ENCODE peak calls at places on chromosomes 2 and 18, in ten cellular contexts. U is AG04450; W is endothelial cell of umbilical vein; G is SJSA1; H is HCT116; A is body of pancreas; K is coronary artery; F is Peyer's patch; C is effector memory CD4-positive, alpha-beta T cell; Y is tibial nerve. M is an unnamed sample.
A peak's percentile ranks its signal among the peaks of the same experiment; 100 is the strongest.

GRCh38 chr2:53131416-53131815 is 636.2 kb upstream of the CHAC2 start:
- DNase-seq in Y (no peak), W (no peak), F (no peak), U (no peak), G (no peak), C (no peak), K (no peak), A (no peak), H (peak; percentile 23), M (no peak)

GRCh38 chr18:37299471-37300304 is 265.9 kb downstream of the CELF4 start:
- DNase-seq in F (peak; percentile 81), K (peak; percentile 84), U (peak; percentile 81), W (peak; percentile 94), A (peak; percentile 94), C (no peak), G (peak; percentile 80), H (peak; percentile 46), Y (peak; percentile 72), M (peak; percentile 84)

GRCh38 chr2:235000426-235001236 is 48.8 kb downstream of the SH3BP4 start:
- DNase-seq in F (peak; percentile 71), U (no peak), H (no peak), W (peak; percentile 38), G (no peak), A (peak; percentile 62), C (no peak), K (no peak), Y (no peak), M (no peak)

GRCh38 chr2:3154694-3155093 is 222.9 kb downstream of the EIPR1 start:
- DNase-seq in U (no peak), K (no peak), Y (no peak), G (no peak), A (no peak), W (no peak), C (no peak), H (no peak), F (no peak), M (no peak)

GRCh38 chr18:43875496-43875895 is 598.2 kb upstream of the SYT4 start:
- DNase-seq in K (no peak), H (no peak), F (no peak), A (no peak), U (no peak), G (no peak), C (no peak), W (no peak), Y (no peak), M (no peak)

GRCh38 chr2:236592821-236593220 is 23.2 kb downstream of the ACKR3 start:
- DNase-seq in F (no peak), A (no peak), K (no peak), W (no peak), G (no peak), H (no peak), Y (no peak), C (no peak), U (no peak), M (no peak)

GRCh38 chr2:130252880-130253645 is 54.8 kb upstream of the TUBA3E start:
- DNase-seq in U (no peak), H (no peak), W (no peak), G (no peak), F (no peak), K (no peak), A (no peak), C (no peak), Y (no peak), M (no peak)

GRCh38 chr2:206442854-206443734 is at the start of gene ADAM23:
- DNase-seq in H (no peak), W (peak; percentile 60), Y (no peak), G (no peak), K (no peak), F (no peak), C (peak; percentile 34), U (no peak), A (no peak), M (no peak)

GRCh38 chr2:191225126-191225525 is 20.1 kb upstream of the MYO1B start:
- DNase-seq in H (no peak), C (no peak), Y (no peak), F (no peak), A (no peak), G (no peak), U (no peak), W (no peak), K (no peak), M (no peak)

GRCh38 chr2:215973954-215974699 is 39.2 kb downstream of the MREG start:
- DNase-seq in K (no peak), C (no peak), Y (no peak), A (no peak), F (no peak), G (no peak), W (no peak), U (no peak), H (no peak), M (no peak)

GRCh38 chr18:46297621-46298020 is 193.4 kb downstream of the HAUS1 start:
- DNase-seq in U (no peak), K (no peak), A (no peak), Y (no peak), C (no peak), F (no peak), G (no peak), H (no peak), W (no peak), M (no peak)

GRCh38 chr18:58567453-58568196 is 61.3 kb downstream of the ALPK2 start:
- DNase-seq in W (no peak), H (no peak), G (no peak), C (no peak), U (peak; percentile 96), A (no peak), F (no peak), K (no peak), Y (no peak), M (peak; percentile 69)
- H3K27ac ChIP-seq in W (no peak overlapping the region), H (no peak overlapping the region), G (no peak overlapping the region), C (no peak overlapping the region), U (peak overlapping the region; percentile 97), A (peak overlapping the region; percentile 51), F (no peak overlapping the region), K (no peak overlapping the region), Y (no peak overlapping the region), M (peak overlapping the region; percentile 70)

GRCh38 chr2:224403657-224404056 is 1.8 kb upstream of the FAM124B start:
- DNase-seq in Y (no peak), A (no peak), U (no peak), H (no peak), W (no peak), C (no peak), K (no peak), G (no peak), F (no peak), M (no peak)

GRCh38 chr2:224400174-224400810 is 1.6 kb downstream of the FAM124B start:
- DNase-seq in K (no peak), F (no peak), U (no peak), H (no peak), Y (no peak), A (no peak), W (no peak), G (no peak), C (no peak), M (no peak)

GRCh38 chr2:224400886-224401632 is 848 bp downstream of the FAM124B start:
- DNase-seq in C (no peak), A (no peak), H (no peak), U (no peak), F (no peak), W (peak; percentile 63), G (no peak), K (no peak), Y (no peak), M (no peak)

GRCh38 chr2:224404766-224405165 is 2.9 kb upstream of the FAM124B start:
- DNase-seq in F (no peak), A (no peak), H (no peak), C (no peak), W (no peak), Y (no peak), U (no peak), G (no peak), K (no peak), M (no peak)

DNA sequence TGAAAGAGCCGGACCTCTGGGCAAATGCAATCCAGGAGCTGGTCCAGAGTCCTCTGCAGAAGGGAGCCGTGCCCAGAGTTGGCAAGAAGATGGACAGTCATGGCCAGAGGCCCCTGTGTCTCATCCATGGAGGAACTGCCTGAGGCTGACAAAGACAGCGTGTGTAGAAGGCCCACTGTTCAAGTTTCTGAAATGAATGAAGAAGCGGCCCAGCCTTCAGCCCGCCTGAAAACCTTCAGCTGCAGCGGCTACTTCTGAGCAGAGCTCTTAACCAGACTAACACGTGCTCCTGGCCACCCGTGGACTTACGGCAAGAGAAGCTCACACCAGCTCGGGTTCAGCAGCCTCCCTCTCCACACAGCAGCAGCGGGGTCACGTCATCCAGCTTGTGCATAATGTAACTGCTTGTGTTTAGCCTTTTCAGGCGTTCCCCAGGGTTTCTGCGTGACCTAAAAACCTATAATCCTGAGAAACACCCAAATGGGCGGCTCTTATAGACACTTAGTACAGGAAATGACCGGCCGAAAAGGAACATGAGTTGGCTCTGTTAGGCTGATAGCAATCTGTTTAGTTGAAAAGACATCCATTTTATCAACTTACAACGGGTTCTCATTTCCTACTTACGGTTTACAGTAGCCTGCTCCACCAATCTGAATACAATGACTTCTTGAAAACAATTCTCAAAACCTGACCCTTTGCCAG is at the start of gene FAM124B:
- DNase-seq in U (peak; percentile 15), F (no peak), C (peak; percentile 13), A (peak; percentile 21), H (no peak), Y (peak; percentile 32), W (peak; percentile 99), K (no peak), G (no peak), M (no peak)
- H3K4me3 ChIP-seq in U (no peak within 1 kb of the TSS), F (peak within 1 kb of the TSS; percentile 35), C (peak within 1 kb of the TSS; percentile 32), A (no peak within 1 kb of the TSS), H (no peak within 1 kb of the TSS), Y (peak within 1 kb of the TSS; percentile 49), W (peak within 1 kb of the TSS; percentile 90), K (peak within 1 kb of the TSS; percentile 55), G (no peak within 1 kb of the TSS), M (no peak within 1 kb of the TSS)

DNA sequence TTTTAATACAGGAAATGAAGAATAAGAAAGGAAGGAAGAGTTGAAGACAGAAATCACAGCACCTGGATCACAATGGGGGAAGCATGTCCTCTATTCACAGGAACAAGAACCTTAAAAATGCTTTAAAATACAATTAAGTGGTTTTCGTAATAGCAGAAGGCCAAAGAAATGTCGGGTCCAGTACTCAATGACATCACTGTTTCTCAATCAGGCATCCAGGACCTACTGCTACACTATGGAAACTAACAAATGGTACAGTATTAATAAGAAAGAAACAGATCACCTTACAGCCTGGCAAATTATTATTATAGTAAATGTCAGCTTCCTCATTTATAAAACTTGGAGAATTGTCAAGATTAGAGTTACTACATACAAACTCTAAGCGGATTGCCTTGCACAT is 15.8 kb downstream of the HNRNPLL start:
- DNase-seq in W (no peak), Y (no peak), H (no peak), G (no peak), A (no peak), U (no peak), F (no peak), C (no peak), K (no peak), M (no peak)
- H3K27ac ChIP-seq in W (no peak overlapping the region), Y (no peak overlapping the region), H (no peak overlapping the region), G (no peak overlapping the region), A (no peak overlapping the region), U (no peak overlapping the region), F (no peak overlapping the region), C (peak overlapping the region; percentile 43), K (no peak overlapping the region), M (no peak overlapping the region)

DNA sequence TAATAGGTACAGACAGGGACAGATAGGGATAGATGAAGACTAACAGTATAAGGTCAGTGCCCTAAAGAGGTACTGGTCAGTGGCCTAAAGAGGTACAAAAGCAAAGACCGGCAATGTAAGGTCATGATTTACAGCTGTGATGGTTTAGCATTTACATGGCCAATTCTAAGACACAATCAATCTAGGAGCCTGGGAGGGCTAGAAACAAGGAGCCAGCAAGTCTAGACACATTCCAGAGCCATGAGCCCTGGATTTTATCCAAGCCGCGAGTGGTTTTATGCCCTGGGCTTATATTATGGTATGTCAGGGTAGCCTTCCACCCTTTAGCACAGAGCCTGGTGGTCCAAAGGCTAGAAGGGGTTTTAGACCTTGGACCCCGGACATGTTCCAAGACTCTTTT is 124.2 kb downstream of the CBLN2 start:
- DNase-seq in Y (no peak), U (no peak), W (no peak), C (no peak), H (no peak), A (no peak), F (no peak), K (no peak), G (peak; percentile 45), M (no peak)
- H3K4me3 ChIP-seq in Y (no peak overlapping the region), U (no peak overlapping the region), W (no peak overlapping the region), C (no peak overlapping the region), H (no peak overlapping the region), A (no peak overlapping the region), F (no peak overlapping the region), K (no peak overlapping the region), G (no peak overlapping the region), M (no peak overlapping the region)

M was measured in RWPE2.